ENCODE peak calls at places on chromosomes 7 and 10, in six cellular contexts. A is nephron progenitor cell; Y is activated effector memory CD4-positive, alpha-beta T cell treated with anti-CD3 and anti-CD28 coated beads, Interleukin-2, amount 50 U/mL, for 16 hours; T is left cardiac atrium; C is NCI-H1092; L is activated CD8-positive, alpha-beta memory T cell treated with anti-CD3 and anti-CD28 coated beads for 48 hours. B is an unnamed sample.

GRCh38 chr10:60282771-60283353 is 106.8 kb downstream of the ANK3 start:
- DNase-seq in L (no peak), Y (no peak), A (no peak), T (no peak), C (no peak), B (peak)

GRCh38 chr10:126640391-126640790 is 30.1 kb downstream of the C10orf90 start:
- DNase-seq in A (no peak), C (no peak), L (no peak), Y (no peak), T (no peak), B (peak)

GRCh38 chr7:12771378-12771877 is 84.0 kb downstream of the ARL4A start:
- DNase-seq in Y (no peak), L (no peak), C (peak), A (no peak), T (peak), B (peak)

GRCh38 chr10:89085153-89085552 is 94.6 kb downstream of the FAS start:
- DNase-seq in Y (no peak), L (no peak), T (no peak), C (no peak), A (no peak), B (no peak)

GRCh38 chr10:102246261-102246660 is 929 bp downstream of the GBF1 start:
- DNase-seq in Y (no peak), L (no peak), T (no peak), A (no peak), C (no peak), B (peak)

GRCh38 chr10:44618910-44619309 is 234.0 kb upstream of the CXCL12 start:
- DNase-seq in T (no peak), Y (no peak), L (no peak), C (no peak), A (peak), B (no peak)

GRCh38 chr7:115868369-115868768 is 162.2 kb downstream of the TFEC start:
- DNase-seq in C (no peak), T (no peak), L (no peak), Y (no peak), A (no peak), B (no peak)

GRCh38 chr7:88184848-88185304 is 35.0 kb downstream of the SRI start:
- DNase-seq in L (peak), T (no peak), C (no peak), A (no peak), Y (peak), B (no peak)

GRCh38 chr10:121640276-121640675 is 42.0 kb upstream of the FGFR2 start:
- DNase-seq in Y (no peak), L (no peak), A (no peak), C (no peak), T (no peak), B (no peak)

GRCh38 chr7:129561677-129562424 is 49.7 kb upstream of the NRF1 start:
- DNase-seq in C (no peak), T (no peak), Y (no peak), L (no peak), A (peak), B (no peak)

GRCh38 chr10:113051456-113051855 is 101.4 kb downstream of the TCF7L2 start:
- DNase-seq in Y (no peak), A (no peak), T (no peak), L (no peak), C (no peak), B (no peak)

GRCh38 chr7:30548762-30549344 is 44.2 kb upstream of the GGCT start:
- DNase-seq in A (peak), Y (peak), T (peak), C (peak), L (no peak), B (peak)

GRCh38 chr10:26292058-26292457 is 75.5 kb downstream of the GAD2 start:
- DNase-seq in C (peak), T (no peak), Y (no peak), L (no peak), A (peak), B (no peak)

GRCh38 chr7:136325578-136325977 is 348.4 kb upstream of the MTPN start:
- DNase-seq in Y (no peak), L (no peak), C (no peak), A (no peak), T (no peak), B (no peak)

GRCh38 chr7:2107386-2108085 is 125.2 kb downstream of the MAD1L1 start:
- DNase-seq in T (no peak), L (no peak), A (no peak), Y (no peak), C (no peak), B (peak)

GRCh38 chr10:21675157-21675796 is 141.2 kb downstream of the MLLT10 start:
- DNase-seq in T (peak), C (no peak), Y (peak), L (no peak), A (peak), B (peak)

GRCh38 chr10:123573236-123574147 is 92.7 kb upstream of the GPR26 start:
- DNase-seq in T (no peak), A (peak), L (no peak), C (peak), Y (peak), B (peak)

GRCh38 chr7:111855842-111856227 is 293.5 kb upstream of the IMMP2L start:
- DNase-seq in L (no peak), C (no peak), Y (no peak), T (no peak), A (no peak), B (peak)

GRCh38 chr10:6583447-6583846 is 3.4 kb upstream of the PRKCQ start:
- DNase-seq in T (no peak), C (no peak), L (peak), Y (peak), A (no peak), B (no peak)

GRCh38 chr7:121941836-121942235 is 68.9 kb downstream of the PTPRZ1 start:
- DNase-seq in A (no peak), Y (no peak), L (no peak), T (no peak), C (no peak), B (no peak)

GRCh38 chr10:4851846-4852245 is 25.8 kb downstream of the AKR1E2 start:
- DNase-seq in A (no peak), T (peak), L (no peak), Y (no peak), C (no peak), B (no peak)

GRCh38 chr7:39700932-39701331 is 77.6 kb downstream of the RALA start:
- DNase-seq in C (no peak), L (no peak), A (no peak), T (no peak), Y (no peak), B (no peak)

GRCh38 chr10:43208147-43209063 is 58.5 kb downstream of the RASGEF1A start:
- DNase-seq in A (peak), Y (peak), C (no peak), T (peak), L (no peak), B (no peak)

GRCh38 chr7:50592940-50593339 is 27.7 kb upstream of the DDC start:
- DNase-seq in A (no peak), L (no peak), T (no peak), C (no peak), Y (no peak), B (no peak)

B was measured in choroid plexus epithelial cell.